ENCODE peak calls at places on chromosomes 4 and X, in four cellular contexts. N, V, K and D are unnamed samples.

GRCh38 chrX:21837056-21837455 is 2.4 kb upstream of the MBTPS2 start:
- DNase-seq in V (no peak), K (peak), N (no peak), D (no peak)

GRCh38 chr4:154640999-154641398 is 28.5 kb upstream of the FGG start:
- DNase-seq in K (no peak), V (no peak), N (no peak), D (no peak)

GRCh38 chrX:131955099-131955777 is 67.9 kb upstream of the STK26 start:
- DNase-seq in K (no peak), V (no peak), N (no peak), D (no peak)

GRCh38 chr4:134470544-134470943 is 269.0 kb upstream of the PABPC4L start:
- DNase-seq in K (no peak), N (no peak), V (no peak), D (no peak)

GRCh38 chrX:144918936-144919335 is 328.4 kb upstream of the SPANXN1 start:
- DNase-seq in N (no peak), V (no peak), K (no peak), D (no peak)

GRCh38 chr4:1599491-1600210 is 84.5 kb downstream of the FAM53A start:
- DNase-seq in N (no peak), K (no peak), V (no peak), D (no peak)

GRCh38 chr4:176641237-176641636 is 151.5 kb downstream of the VEGFC start:
- DNase-seq in V (no peak), N (no peak), K (no peak), D (no peak)

GRCh38 chrX:40962793-40963407 is 122.3 kb upstream of the USP9X start:
- DNase-seq in K (no peak), V (no peak), N (no peak), D (no peak)

GRCh38 chr4:40264497-40264896 is 67.7 kb downstream of the RHOH start:
- DNase-seq in K (peak), N (no peak), V (no peak), D (no peak)

GRCh38 chrX:113400193-113400704 is 559.6 kb upstream of the AMOT start:
- DNase-seq in K (no peak), V (no peak), N (no peak), D (no peak)

GRCh38 chr4:2842667-2843022 is 999 bp upstream of the ADD1 start:
- DNase-seq in K (peak), N (no peak), V (no peak), D (no peak)

GRCh38 chrX:37646254-37646653 is 39.3 kb upstream of the XK start:
- DNase-seq in N (no peak), K (no peak), V (no peak), D (no peak)

GRCh38 chr4:182010876-182011275 is 232.3 kb upstream of the TENM3 start:
- DNase-seq in N (peak), V (no peak), K (no peak), D (peak)

GRCh38 chr4:109294006-109294405 is 8.5 kb downstream of the COL25A1 start:
- DNase-seq in V (no peak), K (peak), N (no peak), D (no peak)

GRCh38 chr4:176241703-176242102 is 27.3 kb downstream of the ASB5 start:
- DNase-seq in K (no peak), V (no peak), N (no peak), D (no peak)

GRCh38 chr4:3821580-3822229 is 55.5 kb downstream of the ADRA2C start:
- DNase-seq in N (no peak), V (no peak), K (no peak), D (no peak)

GRCh38 chr4:88599714-88600113 is 7.4 kb downstream of the HERC3 start:
- DNase-seq in N (no peak), K (no peak), V (no peak), D (no peak)

GRCh38 chr4:140260227-140260626 is 106.2 kb upstream of the MAML3 start:
- DNase-seq in K (peak), N (no peak), V (no peak), D (peak)

GRCh38 chrX:77493677-77494553 is 46.7 kb downstream of the FGF16 start:
- DNase-seq in V (no peak), K (peak), N (peak), D (peak)

GRCh38 chr4:7474320-7474719 is 39.6 kb upstream of the PSAPL1 start:
- DNase-seq in N (no peak), K (no peak), V (no peak), D (no peak)

GRCh38 chrX:276588-277171 is 4.5 kb upstream of the PLCXD1 start:
- DNase-seq in V (no peak), N (no peak), K (peak), D (no peak)

GRCh38 chr4:11312389-11312788 is 116.3 kb downstream of the HS3ST1 start:
- DNase-seq in V (no peak), K (peak), N (no peak), D (peak)

GRCh38 chrX:151713859-151714258 is 2.0 kb upstream of the FATE1 start:
- DNase-seq in V (no peak), N (no peak), K (peak), D (no peak)

GRCh38 chr4:3403104-3403906 is 38.5 kb upstream of the HGFAC start:
- DNase-seq in K (no peak), V (no peak), N (no peak), D (no peak)

GRCh38 chr4:46274717-46275116 is 115.2 kb downstream of the GABRA2 start:
- DNase-seq in N (no peak), K (no peak), V (no peak), D (no peak)

GRCh38 chr4:100340534-100341364 is 150.5 kb upstream of the DDIT4L start:
- DNase-seq in N (peak), K (peak), V (no peak), D (no peak)

GRCh38 chr4:189124149-189124758 is 816.4 kb upstream of the FRG1 start:
- DNase-seq in K (peak), N (peak), V (no peak), D (peak)

GRCh38 chr4:7938513-7939376 is 916 bp downstream of the AFAP1 start:
- DNase-seq in K (peak), N (no peak), V (peak), D (no peak)

GRCh38 chr4:74266081-74266480 is 42.2 kb upstream of the EPGN start:
- DNase-seq in V (no peak), N (no peak), K (peak), D (no peak)

GRCh38 chr4:72531768-72532290 is 37.2 kb downstream of the ADAMTS3 start:
- DNase-seq in N (no peak), V (no peak), K (no peak), D (no peak)

GRCh38 chr4:14528921-14529320 is 473.4 kb upstream of the CPEB2 start:
- DNase-seq in K (no peak), N (no peak), V (no peak), D (no peak)
- TF ChIP-seq CTCF in K (no peak), N (no peak), V (no peak), D (no peak)

DNA sequence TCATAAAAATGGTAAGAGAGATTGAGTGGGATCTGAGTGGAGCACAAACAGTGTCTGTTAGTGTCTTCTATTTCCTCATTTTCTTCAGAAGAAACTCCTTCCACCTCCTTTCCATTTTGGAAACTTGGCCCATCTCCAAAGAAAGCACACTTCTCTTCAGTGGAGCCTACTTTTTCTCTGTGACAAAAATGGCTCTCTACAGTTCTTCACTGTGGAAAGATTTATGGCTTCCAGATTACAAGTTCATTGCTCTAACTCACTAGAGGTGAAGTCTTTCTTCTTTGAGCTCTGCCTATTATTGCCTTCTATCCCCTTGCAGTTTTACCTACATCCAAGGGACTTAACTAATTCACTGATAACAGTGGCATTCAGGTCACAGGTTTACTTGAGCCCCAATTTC is 325.8 kb downstream of the ANTXR2 start:
- DNase-seq in V (no peak), N (no peak), K (no peak), D (no peak)
- TF ChIP-seq CTCF in V (no peak), N (no peak), K (no peak), D (no peak)

DNA sequence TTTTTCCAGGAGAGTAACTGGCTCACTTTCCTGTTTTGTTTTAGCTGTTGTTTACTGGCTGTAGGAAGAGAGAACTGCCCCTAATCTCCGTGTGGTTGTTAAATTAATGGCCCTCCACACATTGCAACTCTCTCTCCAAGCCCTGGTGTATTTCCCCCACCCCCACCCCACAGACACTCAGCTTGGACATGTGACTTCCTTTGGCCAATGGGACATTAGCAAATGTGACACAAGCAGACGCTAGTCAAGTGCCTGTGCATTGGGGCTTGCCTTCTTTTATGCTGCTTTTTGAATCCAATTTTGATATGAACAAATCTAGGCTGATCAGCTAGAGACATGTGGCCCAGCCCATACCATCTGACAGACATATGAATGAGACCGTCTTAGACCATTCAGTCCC is 59.6 kb upstream of the TAB3 start:
- DNase-seq in N (no peak), K (no peak), V (no peak), D (no peak)
- TF ChIP-seq CTCF in N (no peak), K (no peak), V (no peak), D (no peak)

DNA sequence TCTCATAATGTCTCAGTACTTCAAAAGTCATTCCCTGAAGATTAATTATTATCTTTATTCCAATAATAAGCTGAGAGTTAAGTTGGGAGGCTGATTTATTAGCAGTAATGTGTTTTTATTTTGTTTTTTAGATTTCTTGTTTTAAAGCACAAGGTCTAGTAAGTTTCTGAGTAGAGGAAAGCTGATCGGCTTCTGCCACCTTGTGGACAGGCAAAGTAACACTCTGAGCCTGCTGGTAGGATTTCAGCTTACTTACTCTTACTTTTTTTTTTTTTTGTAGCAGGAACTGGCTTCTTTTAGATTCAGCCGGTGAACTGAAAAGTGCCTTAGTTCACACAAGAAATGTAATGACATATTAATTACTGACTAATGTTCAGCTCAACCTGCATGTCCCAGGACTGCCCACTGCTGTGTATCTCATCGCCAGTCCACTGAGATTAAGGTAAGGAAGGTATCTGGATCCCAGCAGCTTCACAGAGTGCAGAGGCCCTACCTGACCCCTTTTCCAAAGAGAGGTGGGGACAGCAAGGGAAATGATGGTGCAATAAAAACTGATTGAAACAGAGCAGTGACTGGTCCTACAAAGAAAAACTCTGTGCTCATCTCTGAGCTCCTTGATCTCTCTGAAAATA is 126.5 kb downstream of the ADGRA3 start:
- DNase-seq in V (no peak), K (peak), N (peak), D (peak)
- TF ChIP-seq CTCF in V (peak), K (peak), N (peak), D (peak)

GRCh38 chr4:165016971-165017370 is 14.8 kb upstream of the TRIM60 start:
- DNase-seq in K (no peak), V (no peak), N (no peak), D (no peak)
- TF ChIP-seq CTCF in K (peak), V (no peak), N (peak), D (peak)

GRCh38 chrX:149512225-149512885 is 7.2 kb upstream of the IDS start:
- DNase-seq in N (no peak), V (peak), K (peak), D (no peak)
- TF ChIP-seq CTCF in N (peak), V (peak), K (peak), D (peak)

GRCh38 chrX:15838017-15838416 is 16.6 kb downstream of the AP1S2 start:
- DNase-seq in N (no peak), V (no peak), K (no peak), D (no peak)

GRCh38 chrX:15849555-15849954 is 5.1 kb downstream of the AP1S2 start:
- DNase-seq in V (no peak), K (peak), N (no peak), D (no peak)

GRCh38 chrX:15848576-15848975 is 6.0 kb downstream of the AP1S2 start:
- DNase-seq in V (no peak), K (peak), N (no peak), D (no peak)

DNA sequence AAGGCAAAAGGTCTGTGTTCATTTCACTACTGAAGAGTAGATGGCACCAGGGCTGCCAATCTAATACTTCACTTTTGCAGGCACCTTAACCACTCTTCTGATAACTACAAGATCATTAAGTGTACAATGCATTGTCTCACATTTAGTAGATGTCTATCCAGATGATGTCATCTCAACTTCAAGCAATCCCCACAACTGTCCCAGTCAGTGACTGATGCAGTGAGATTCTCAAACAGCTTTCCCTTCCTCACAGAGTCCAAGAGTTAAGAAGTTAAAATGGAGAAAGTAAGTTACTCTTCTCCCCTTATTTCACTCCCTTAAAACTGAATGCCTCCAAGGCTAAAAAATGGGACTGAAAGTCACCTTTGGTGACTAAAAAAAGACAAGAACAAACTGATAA is 10.7 kb downstream of the AP1S2 start:
- DNase-seq in K (no peak), V (no peak), N (no peak), D (no peak)
- TF ChIP-seq CTCF in K (no peak), V (no peak), N (no peak), D (no peak)

GRCh38 chrX:39767446-39767845 is 330.3 kb downstream of the BCOR start:
- DNase-seq in K (peak), V (no peak), N (no peak), D (no peak)
- TF ChIP-seq CTCF in K (no peak), V (no peak), N (no peak), D (no peak)

DNA sequence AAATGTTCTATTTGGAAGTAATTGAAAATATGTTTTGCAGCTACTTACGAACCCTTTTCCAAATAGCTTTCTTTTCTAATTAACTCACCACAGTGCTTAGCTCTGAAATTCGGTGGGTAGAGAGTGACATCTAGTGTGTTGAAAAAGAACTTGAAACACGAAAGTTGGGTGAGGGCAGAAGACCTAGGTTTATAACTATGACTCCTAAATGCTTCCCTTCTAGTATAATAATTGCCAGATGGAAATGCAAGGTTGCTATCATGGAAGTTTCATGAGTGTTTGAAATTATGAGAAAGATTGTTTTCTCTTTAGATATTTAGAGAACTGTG is 77.2 kb upstream of the NOCT start:
- DNase-seq in K (peak), V (no peak), N (peak), D (peak)
- TF ChIP-seq CTCF in K (peak), V (peak), N (peak), D (peak)

DNA sequence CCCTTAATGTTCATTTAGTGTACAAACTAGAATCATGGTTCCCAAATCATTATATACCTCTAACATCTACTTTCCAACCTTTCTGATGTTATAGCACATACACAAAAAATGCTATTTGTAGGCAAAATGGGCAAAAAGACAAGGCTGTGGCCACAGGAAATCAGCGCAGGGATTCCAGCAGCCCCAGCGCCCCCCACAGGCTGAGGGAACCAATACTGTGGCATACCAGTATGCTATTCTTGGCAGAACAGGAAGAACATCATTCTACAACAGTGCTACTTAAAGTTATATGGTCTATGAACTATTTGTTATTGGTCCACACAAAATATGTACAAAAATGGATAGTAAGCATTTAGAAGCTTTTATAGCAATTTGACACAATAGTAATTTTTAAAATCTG is 25.3 kb downstream of the STEEP1 start:
- DNase-seq in V (no peak), N (no peak), K (no peak), D (no peak)
- TF ChIP-seq CTCF in V (no peak), N (no peak), K (no peak), D (no peak)